ENCODE peak calls at places on chromosomes 4 and X, in five cellular contexts. M, F, S, N and J are unnamed samples.

GRCh38 chr4:84451546-84451945 is 47.5 kb downstream of the NKX6-1 start:
- DNase-seq in F (peak), M (peak), S (no peak), N (no peak), J (no peak)

GRCh38 chr4:143667461-143667860 is 33.0 kb downstream of the FREM3 start:
- DNase-seq in F (no peak), S (no peak), N (no peak), M (no peak), J (no peak)

GRCh38 chr4:99395595-99396364 is 39.4 kb downstream of the ADH7 start:
- DNase-seq in N (no peak), M (no peak), S (no peak), F (no peak), J (no peak)

GRCh38 chr4:127251423-127251822 is 381.3 kb upstream of the INTU start:
- DNase-seq in M (no peak), S (no peak), N (no peak), F (no peak), J (no peak)

GRCh38 chrX:21949689-21950088 is 9.2 kb downstream of the SMS start:
- DNase-seq in S (no peak), M (no peak), F (no peak), N (no peak), J (no peak)

GRCh38 chrX:129655547-129656248 is 942 bp upstream of the APLN start:
- DNase-seq in M (peak), F (peak), N (no peak), S (no peak), J (no peak)

GRCh38 chr4:24236532-24236931 is 346.7 kb upstream of the PPARGC1A start:
- DNase-seq in S (no peak), M (no peak), N (no peak), F (no peak), J (no peak)

GRCh38 chrX:22093550-22093949 is 61.4 kb downstream of the PHEX start:
- DNase-seq in F (no peak), N (no peak), S (no peak), M (no peak), J (no peak)

GRCh38 chr4:20544645-20545044 is 155.6 kb upstream of the PACRGL start:
- DNase-seq in F (peak), M (peak), S (no peak), N (peak), J (no peak)

GRCh38 chr4:38080061-38080531 is 119.9 kb downstream of the PTTG2 start:
- DNase-seq in F (no peak), N (no peak), S (no peak), M (no peak), J (no peak)

GRCh38 chr4:57607616-57608150 is 497.5 kb upstream of the IGFBP7 start:
- DNase-seq in M (no peak), S (no peak), F (peak), N (no peak), J (no peak)

GRCh38 chr4:41510179-41510578 is 27.8 kb upstream of the LIMCH1 start:
- DNase-seq in N (no peak), F (no peak), M (no peak), S (no peak), J (no peak)

GRCh38 chr4:126727461-126727860 is 905.3 kb upstream of the INTU start:
- DNase-seq in F (no peak), N (no peak), S (no peak), M (no peak), J (no peak)

GRCh38 chr4:94548571-94548970 is 96.8 kb downstream of the PDLIM5 start:
- DNase-seq in S (no peak), M (peak), N (peak), F (peak), J (peak)

GRCh38 chrX:155888139-155888538 is 7.0 kb downstream of the VAMP7 start:
- DNase-seq in M (peak), S (no peak), F (peak), N (peak), J (peak)

GRCh38 chr4:41141910-41142309 is 72.4 kb downstream of the APBB2 start:
- DNase-seq in S (no peak), M (peak), F (no peak), N (no peak), J (no peak)

GRCh38 chrX:39633293-39633692 is 464.5 kb downstream of the BCOR start:
- DNase-seq in S (no peak), N (no peak), F (no peak), M (no peak), J (no peak)

GRCh38 chrX:105460366-105460765 is 239.9 kb upstream of the TEX13A start:
- DNase-seq in N (no peak), F (no peak), S (no peak), M (no peak), J (no peak)

GRCh38 chr4:95701500-95701899 is 138.4 kb upstream of the PDHA2 start:
- DNase-seq in S (no peak), M (no peak), N (no peak), F (peak), J (no peak)

GRCh38 chr4:87804871-87805270 is 5.5 kb downstream of the IBSP start:
- DNase-seq in S (no peak), M (no peak), N (no peak), F (no peak), J (no peak)

GRCh38 chr4:7519638-7520373 is 85.1 kb upstream of the PSAPL1 start:
- DNase-seq in N (no peak), F (no peak), M (no peak), S (no peak), J (no peak)

GRCh38 chrX:53580742-53581504 is 105.6 kb downstream of the HUWE1 start:
- DNase-seq in F (no peak), N (no peak), S (no peak), M (no peak), J (no peak)

GRCh38 chrX:11478036-11478435 is 184.8 kb downstream of the AMELX start:
- DNase-seq in F (no peak), N (no peak), M (no peak), S (no peak), J (no peak)

GRCh38 chr4:112289407-112290253 is 3.9 kb upstream of the TIFA start:
- DNase-seq in F (no peak), S (no peak), N (no peak), M (no peak), J (no peak)

GRCh38 chrX:10177620-10178019 is 20.8 kb downstream of the CLCN4 start:
- DNase-seq in F (no peak), N (no peak), M (no peak), S (no peak), J (no peak)

GRCh38 chr4:38060829-38061431 is 100.7 kb downstream of the PTTG2 start:
- DNase-seq in N (no peak), M (no peak), S (no peak), F (no peak), J (no peak)

GRCh38 chrX:106936246-106936645 is 16.0 kb downstream of the CLDN2 start:
- DNase-seq in N (no peak), F (no peak), M (no peak), S (no peak), J (no peak)

GRCh38 chrX:40102393-40103381 is 4.9 kb upstream of the BCOR start:
- DNase-seq in F (no peak), M (no peak), S (no peak), N (no peak), J (no peak)

GRCh38 chr4:151147000-151147399 is 47.6 kb downstream of the RPS3A start:
- DNase-seq in F (no peak), N (no peak), M (no peak), S (no peak), J (no peak)

GRCh38 chr4:127641524-127641923 is 8.8 kb downstream of the INTU start:
- DNase-seq in M (no peak), S (no peak), N (no peak), F (no peak), J (no peak)

GRCh38 chr4:25861951-25862410 is 807 bp downstream of the SEL1L3 start:
- DNase-seq in M (peak), F (peak), N (no peak), S (no peak), J (no peak)

GRCh38 chr4:33160126-33160525 is 2440.0 kb downstream of the PCDH7 start:
- DNase-seq in N (peak), M (peak), F (peak), S (no peak), J (no peak)

GRCh38 chr4:137471895-137472294 is 60.4 kb downstream of the PCDH18 start:
- DNase-seq in M (no peak), N (no peak), S (no peak), F (no peak), J (peak)

GRCh38 chrX:38900719-38901118 is 99.5 kb downstream of the MID1IP1 start:
- DNase-seq in S (no peak), N (no peak), F (no peak), M (no peak), J (no peak)

GRCh38 chrX:9604111-9604907 is 139.5 kb downstream of the TBL1X start:
- DNase-seq in F (no peak), M (no peak), S (no peak), N (no peak), J (no peak)

GRCh38 chr4:144902614-144903013 is 195.4 kb downstream of the ANAPC10 start:
- DNase-seq in S (no peak), N (no peak), M (no peak), F (no peak), J (no peak)

GRCh38 chrX:47796433-47796906 is 40.2 kb upstream of the ZNF81 start:
- DNase-seq in N (no peak), S (no peak), F (no peak), M (no peak), J (no peak)

GRCh38 chr4:15339732-15340131 is 88.1 kb upstream of the C1QTNF7 start:
- DNase-seq in N (no peak), F (no peak), M (no peak), S (no peak), J (no peak)

DNA sequence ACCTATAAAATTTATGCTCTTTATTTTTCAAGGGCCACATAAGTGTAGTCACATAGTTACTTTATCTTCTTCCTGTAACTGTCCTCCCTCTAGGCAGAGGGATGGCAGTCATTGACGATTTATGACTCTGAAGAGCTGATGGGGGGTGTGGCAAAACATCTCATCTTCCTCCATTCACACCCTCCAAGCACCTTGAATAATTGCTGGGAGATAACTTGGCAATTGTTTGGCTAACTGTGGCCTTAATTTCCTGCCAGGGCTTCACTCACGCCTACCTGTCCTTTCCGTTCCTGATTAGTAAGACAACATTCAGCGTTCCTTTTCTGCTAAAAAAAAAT is 329.2 kb downstream of the ARHGAP10 start:
- DNase-seq in M (no peak), F (no peak), S (no peak), N (no peak), J (no peak)
- H3K27ac ChIP-seq in M (no peak), F (no peak), S (no peak), N (no peak), J (no peak)

DNA sequence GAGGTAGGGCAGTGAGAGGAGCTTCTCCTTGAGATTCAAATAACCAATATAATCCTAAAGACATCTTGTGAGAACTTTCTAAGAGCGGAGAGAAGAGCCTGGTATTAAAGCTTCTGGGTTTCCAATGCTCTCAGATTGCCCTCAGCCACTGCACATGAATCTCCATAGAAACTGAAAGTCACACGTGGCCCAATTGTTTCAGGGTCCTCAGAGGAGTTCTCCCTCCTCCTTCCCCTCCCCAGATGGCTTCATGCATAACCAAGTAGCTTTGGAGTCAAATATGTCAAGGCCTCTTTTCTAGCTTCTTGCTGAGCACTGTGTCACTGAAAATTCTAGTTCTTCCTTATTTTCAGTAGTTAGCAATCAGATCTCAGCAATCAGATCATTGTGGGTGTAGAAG is 2.3 kb downstream of the BTK start:
- DNase-seq in S (peak), N (no peak), F (no peak), M (no peak), J (no peak)
- TF ChIP-seq REST in S (no peak), N (no peak), F (no peak), M (no peak), J (no peak)

GRCh38 chr4:1326751-1327525 is 20.1 kb upstream of the UVSSA start:
- DNase-seq in M (no peak), F (no peak), N (no peak), S (no peak), J (no peak)
- H3K27ac ChIP-seq in M (no peak), F (no peak), N (no peak), S (no peak), J (no peak)

GRCh38 chr4:125123710-125124109 is 191.0 kb upstream of the FAT4 start:
- DNase-seq in F (no peak), S (no peak), N (no peak), M (no peak), J (no peak)

GRCh38 chr4:125125256-125125655 is 189.5 kb upstream of the FAT4 start:
- DNase-seq in F (peak), M (no peak), S (no peak), N (no peak), J (no peak)
- TF ChIP-seq REST in F (no peak), M (no peak), S (no peak), N (no peak), J (no peak)

GRCh38 chrX:13483773-13484172 is 85.6 kb upstream of the EGFL6 start:
- DNase-seq in M (no peak), S (no peak), N (no peak), F (no peak), J (no peak)
- H3K27ac ChIP-seq in M (no peak), S (no peak), N (no peak), F (no peak), J (no peak)

DNA sequence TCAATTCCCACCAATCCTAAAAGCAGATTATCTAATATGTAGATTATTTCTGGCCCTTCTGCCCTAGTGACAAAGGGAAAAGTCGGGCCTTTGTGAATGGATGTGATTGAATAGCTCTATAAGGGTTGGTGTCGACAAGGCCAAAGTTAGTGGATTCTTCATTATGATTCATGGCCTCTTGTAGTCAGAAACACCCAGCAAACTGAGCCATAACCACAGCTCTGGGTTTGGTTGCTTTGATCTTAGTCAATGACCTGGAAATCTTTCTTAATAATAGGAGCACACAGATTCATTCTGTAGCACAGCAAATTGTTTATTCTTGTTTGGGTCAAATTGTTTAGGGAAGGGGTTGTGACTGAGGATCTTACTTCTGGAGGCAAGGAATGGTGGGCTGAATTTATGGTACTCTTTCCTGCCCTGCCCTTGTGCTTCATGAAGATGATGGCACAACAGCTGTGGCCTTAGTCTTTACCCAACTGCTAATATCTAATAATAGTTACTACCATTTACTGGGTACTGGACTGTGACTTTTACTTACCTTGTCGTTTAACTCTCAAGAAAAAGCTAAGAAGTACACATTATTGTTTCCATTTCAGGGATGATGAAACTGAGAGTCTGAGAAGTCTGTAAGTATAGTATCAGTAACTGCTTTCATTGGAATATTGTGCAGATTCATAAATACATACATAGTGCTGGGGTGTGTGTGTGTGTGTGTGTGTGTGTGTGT is 74.0 kb downstream of the AFF2 start:
- DNase-seq in S (peak), N (no peak), M (no peak), F (no peak), J (no peak)
- TF ChIP-seq REST in S (no peak), N (no peak), M (no peak), F (no peak), J (no peak)